ENCODE peak calls at places on chromosomes 1 and 21, in seven cellular contexts. I is tibial artery; H is left lobe of liver; F is activated naive CD8-positive, alpha-beta T cell treated with anti-CD3 and anti-CD28 coated beads for 36 hours; A is stimulated activated CD4-positive, alpha-beta T cell treated with anti-CD3 and anti-CD28 coated beads, TNF-alpha, amount 100 ng/mL, for 1 hour; R is transverse colon; Z is AG04450. B is an unnamed sample.

GRCh38 chr21:44258056-44258725 is 3.5 kb downstream of the DNMT3L start:
- DNase-seq in I (no peak), H (no peak), F (no peak), R (no peak), Z (no peak), A (no peak), B (no peak)

GRCh38 chr1:151259351-151259750 is 4.8 kb downstream of the PSMD4 start:
- DNase-seq in H (no peak), Z (no peak), F (no peak), I (no peak), R (no peak), A (no peak), B (no peak)

GRCh38 chr1:200242379-200243041 is 167.3 kb downstream of the ZNF281 start:
- DNase-seq in A (no peak), H (no peak), I (no peak), Z (no peak), F (no peak), R (no peak), B (no peak)

GRCh38 chr21:45670731-45671130 is 27.2 kb downstream of the PCBP3 start:
- DNase-seq in I (no peak), H (no peak), Z (no peak), R (no peak), A (no peak), F (no peak), B (no peak)

GRCh38 chr1:183277821-183278735 is 92.0 kb downstream of the LAMC2 start:
- DNase-seq in I (no peak), R (no peak), H (no peak), A (no peak), F (no peak), Z (no peak), B (no peak)

GRCh38 chr1:108750476-108751191 is 4.2 kb downstream of the STXBP3 start:
- DNase-seq in A (no peak), I (no peak), F (no peak), R (no peak), Z (no peak), H (no peak), B (peak; percentile 12)

GRCh38 chr1:206590025-206590834 is 22.0 kb downstream of the EIF2D start:
- DNase-seq in A (no peak), F (peak; percentile 75), I (no peak), Z (no peak), R (no peak), H (no peak), B (no peak)

GRCh38 chr1:244052011-244052727 is 1.1 kb downstream of the ZBTB18 start:
- DNase-seq in F (no peak), Z (no peak), H (no peak), R (no peak), A (no peak), I (no peak), B (no peak)

GRCh38 chr1:87644033-87644432 is 315.4 kb downstream of the LMO4 start:
- DNase-seq in F (no peak), R (no peak), I (no peak), H (no peak), A (no peak), Z (no peak), B (peak; percentile 3)

GRCh38 chr1:153291514-153291913 is 21.2 kb downstream of the PGLYRP3 start:
- DNase-seq in H (no peak), A (no peak), F (no peak), I (no peak), R (no peak), Z (no peak), B (no peak)

GRCh38 chr1:223707270-223708000 is 4.9 kb upstream of the CAPN2 start:
- DNase-seq in I (peak; percentile 90), Z (peak; percentile 98), R (peak; percentile 77), H (no peak), F (no peak), A (no peak), B (peak; percentile 95)

GRCh38 chr1:80878343-80878742 is 922.4 kb upstream of the ADGRL2 start:
- DNase-seq in Z (no peak), F (no peak), A (no peak), I (no peak), R (no peak), H (no peak), B (no peak)

GRCh38 chr1:33045246-33045645 is 8.6 kb upstream of the AK2 start:
- DNase-seq in Z (no peak), R (peak; percentile 64), I (no peak), F (no peak), A (no peak), H (peak; percentile 84), B (no peak)

GRCh38 chr1:206105612-206106011 is 11.6 kb downstream of the AVPR1B start:
- DNase-seq in R (no peak), I (no peak), H (no peak), F (no peak), Z (no peak), A (no peak), B (no peak)

GRCh38 chr1:43549921-43550597 is 19.4 kb downstream of the PTPRF start:
- DNase-seq in H (peak; percentile 90), Z (no peak), R (peak; percentile 92), A (no peak), I (peak; percentile 77), F (peak; percentile 20), B (no peak)

B was measured in astrocyte of the cerebellum.